ENCODE peak calls at places on chromosomes 12 and 14, in four cellular contexts. W is A549, L is HepG2, K is HCT116. E is an unnamed sample.
A peak's percentile ranks its signal among the peaks of the same experiment; 100 is the strongest.

GRCh38 chr12:52168019-52168717 is 23.6 kb downstream of the KRT80 start:
- DNase-seq in W (peak; percentile 83), L (peak; percentile 44), K (no peak), E (no peak)

GRCh38 chr14:69554500-69554899 is 20.2 kb downstream of the CCDC177 start:
- DNase-seq in W (no peak), L (no peak), K (no peak), E (no peak)

GRCh38 chr12:52496054-52496453 is 3.0 kb upstream of the KRT6A start:
- DNase-seq in W (no peak), L (no peak), K (no peak), E (no peak)

GRCh38 chr12:62438098-62438692 is 28.4 kb upstream of the MON2 start:
- DNase-seq in W (peak; percentile 69), L (peak; percentile 17), K (peak; percentile 44), E (peak; percentile 60)

GRCh38 chr12:42868291-42868690 is 278.7 kb upstream of the PRICKLE1 start:
- DNase-seq in W (no peak), L (no peak), K (no peak), E (no peak)

GRCh38 chr14:101839236-101839635 is 77.7 kb downstream of the PPP2R5C start:
- DNase-seq in W (no peak), L (no peak), K (no peak), E (no peak)

GRCh38 chr14:72256055-72256454 is 323.8 kb downstream of the RGS6 start:
- DNase-seq in W (no peak), L (no peak), K (peak; percentile 10), E (no peak)

GRCh38 chr14:105710119-105711057 is 184.0 kb downstream of the TMEM121 start:
- DNase-seq in W (no peak), L (no peak), K (no peak), E (no peak)

GRCh38 chr12:49041881-49042484 is 18.6 kb downstream of the KMT2D start:
- DNase-seq in W (no peak), L (no peak), K (no peak), E (no peak)

GRCh38 chr12:115337693-115338543 is 653.9 kb upstream of the TBX3 start:
- DNase-seq in W (peak; percentile 94), L (peak; percentile 34), K (peak; percentile 39), E (no peak)

GRCh38 chr14:74963178-74963704 is 7.8 kb upstream of the PGF start:
- DNase-seq in W (no peak), L (no peak), K (no peak), E (no peak)

GRCh38 chr12:73991138-73991537 is 546.5 kb upstream of the ATXN7L3B start:
- DNase-seq in W (no peak), L (no peak), K (no peak), E (no peak)

GRCh38 chr14:82621881-82622450 is 1088.3 kb upstream of the SEL1L start:
- DNase-seq in W (no peak), L (no peak), K (no peak), E (no peak)

GRCh38 chr14:23076785-23077408 is 18.0 kb downstream of the ACIN1 start:
- DNase-seq in W (peak; percentile 33), L (peak; percentile 68), K (no peak), E (peak; percentile 36)

GRCh38 chr14:77303417-77304156 is 17.1 kb downstream of the POMT2 start:
- DNase-seq in W (peak; percentile 93), L (peak; percentile 89), K (peak; percentile 54), E (peak; percentile 20)

GRCh38 chr12:79454338-79454777 is 236.4 kb downstream of the PAWR start:
- DNase-seq in W (no peak), L (peak; percentile 26), K (no peak), E (no peak)

GRCh38 chr12:119178544-119179334 is at the start of gene HSPB8:
- DNase-seq in W (peak; percentile 76), L (peak; percentile 21), K (peak; percentile 33), E (no peak)

GRCh38 chr14:69572634-69573135 is 2.0 kb downstream of the CCDC177 start:
- DNase-seq in W (peak; percentile 23), L (no peak), K (no peak), E (no peak)

GRCh38 chr14:72024043-72024407 is 91.8 kb downstream of the RGS6 start:
- DNase-seq in W (peak; percentile 48), L (peak; percentile 24), K (peak; percentile 65), E (peak; percentile 4)

GRCh38 chr12:49671051-49671765 is 36.0 kb downstream of the FMNL3 start:
- DNase-seq in W (no peak), L (no peak), K (no peak), E (peak; percentile 79)

GRCh38 chr12:6752181-6752930 is 585 bp downstream of the MLF2 start:
- DNase-seq in W (peak; percentile 69), L (peak; percentile 51), K (no peak), E (no peak)

GRCh38 chr12:46675736-46676135 is 150.1 kb downstream of the SLC38A4 start:
- DNase-seq in W (peak; percentile 33), L (peak; percentile 30), K (no peak), E (no peak)

GRCh38 chr14:95222870-95223398 is 65.6 kb upstream of the DICER1 start:
- DNase-seq in W (no peak), L (peak; percentile 21), K (no peak), E (no peak)

GRCh38 chr14:56195727-56196126 is 77.5 kb downstream of the PELI2 start:
- DNase-seq in W (no peak), L (no peak), K (no peak), E (no peak)
- H3K27ac ChIP-seq in W (no peak overlapping the region), L (no peak overlapping the region), K (no peak overlapping the region), E (peak overlapping the region; percentile 18)

GRCh38 chr12:18853570-18854366 is 115.8 kb downstream of the CAPZA3 start:
- DNase-seq in W (no peak), L (no peak), K (no peak), E (no peak)

GRCh38 chr12:18861287-18861858 is 123.5 kb downstream of the CAPZA3 start:
- DNase-seq in W (peak; percentile 46), L (peak; percentile 29), K (peak; percentile 47), E (no peak)

GRCh38 chr12:18859400-18859799 is 121.5 kb downstream of the CAPZA3 start:
- DNase-seq in W (no peak), L (no peak), K (no peak), E (no peak)

GRCh38 chr12:18857656-18858055 is 119.7 kb downstream of the CAPZA3 start:
- DNase-seq in W (no peak), L (no peak), K (no peak), E (no peak)
- TF ChIP-seq REST in W (no peak), L (no peak), K (no peak), E (no peak)

GRCh38 chr14:49879683-49880204 is 13.1 kb upstream of the ARF6 start:
- DNase-seq in W (peak; percentile 89), L (peak; percentile 80), K (peak; percentile 95), E (peak; percentile 58)
- TF ChIP-seq CTCF in W (peak; percentile 53), L (peak; percentile 87), K (peak; percentile 88), E (peak; percentile 66)

DNA sequence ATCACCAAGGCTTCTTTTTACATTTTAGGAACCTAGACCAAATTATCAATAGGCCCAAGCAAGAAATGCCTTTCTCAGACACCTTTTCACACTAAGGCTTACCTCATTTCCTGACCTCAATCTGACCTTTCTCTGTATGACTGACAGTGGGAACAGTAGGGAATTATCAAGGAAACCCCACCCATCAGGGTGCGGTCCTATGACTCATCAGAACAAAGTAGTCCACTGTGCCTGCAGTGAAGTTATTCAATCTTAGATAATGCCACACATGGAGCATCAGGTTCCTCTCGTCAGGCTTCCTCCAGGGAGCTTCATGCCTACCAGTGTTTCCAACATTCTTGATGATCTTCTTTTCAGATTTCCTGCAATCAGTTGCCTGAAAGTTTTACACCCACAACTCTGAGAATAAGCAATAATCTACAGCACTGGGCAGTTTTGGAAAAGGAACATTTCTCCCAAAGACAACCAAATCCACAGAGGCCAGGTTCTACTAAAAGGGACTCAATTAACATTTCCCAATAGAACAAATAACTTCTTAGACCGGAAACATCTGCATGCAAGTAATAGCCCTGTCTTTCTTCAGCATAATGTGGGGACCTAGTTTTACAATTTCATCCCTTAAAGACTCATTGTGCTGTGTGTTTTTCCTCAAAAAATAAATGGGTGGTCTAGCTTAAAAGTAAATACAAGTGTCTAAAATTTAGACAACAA is 35.9 kb upstream of the TMTC2 start:
- DNase-seq in W (peak; percentile 96), L (peak; percentile 74), K (peak; percentile 99), E (no peak)
- H3K27ac ChIP-seq in W (peak overlapping the region; percentile 75), L (no peak overlapping the region), K (peak overlapping the region; percentile 74), E (no peak overlapping the region)

E was measured in HL-60.